ENCODE peak calls at places on chromosomes 16 and 17, in four cellular contexts. N is esophagus squamous epithelium, A is upper lobe of left lung, Q is A549. B is an unnamed sample.

GRCh38 chr17:66455022-66455547 is 152.7 kb downstream of the PRKCA start:
- DNase-seq in A (no peak), N (no peak), Q (no peak), B (no peak)

GRCh38 chr16:27795992-27796614 is 246.2 kb downstream of the KATNIP start:
- DNase-seq in N (no peak), A (no peak), Q (peak), B (peak)

GRCh38 chr16:2529061-2529931 is 1.9 kb downstream of the CEMP1 start:
- DNase-seq in A (peak), N (no peak), Q (no peak), B (no peak)

GRCh38 chr17:66578781-66579489 is 256.0 kb upstream of the CACNG5 start:
- DNase-seq in N (no peak), Q (no peak), A (peak), B (no peak)

GRCh38 chr17:4953461-4953961 is 2.6 kb downstream of the ENO3 start:
- DNase-seq in Q (no peak), A (no peak), N (no peak), B (no peak)

GRCh38 chr16:2964416-2965223 is 545 bp downstream of the KREMEN2 start:
- DNase-seq in Q (peak), N (no peak), A (peak), B (peak)

GRCh38 chr16:84614075-84614474 is 3.8 kb downstream of the COTL1 start:
- DNase-seq in A (no peak), Q (no peak), N (no peak), B (peak)

GRCh38 chr17:15945493-15946209 is 721 bp downstream of the ADORA2B start:
- DNase-seq in N (no peak), A (peak), Q (no peak), B (no peak)

GRCh38 chr17:81871387-81872120 is 417 bp upstream of the ARHGDIA start:
- DNase-seq in Q (peak), N (no peak), A (peak), B (peak)

GRCh38 chr17:47275245-47275984 is 21.8 kb downstream of the ITGB3 start:
- DNase-seq in Q (no peak), A (peak), N (no peak), B (peak)

GRCh38 chr17:40468560-40468959 is 25.3 kb downstream of the IGFBP4 start:
- DNase-seq in Q (peak), A (no peak), N (no peak), B (no peak)
- TF ChIP-seq POLR2A in Q (no peak), A (no peak), N (no peak), B (no peak)

DNA sequence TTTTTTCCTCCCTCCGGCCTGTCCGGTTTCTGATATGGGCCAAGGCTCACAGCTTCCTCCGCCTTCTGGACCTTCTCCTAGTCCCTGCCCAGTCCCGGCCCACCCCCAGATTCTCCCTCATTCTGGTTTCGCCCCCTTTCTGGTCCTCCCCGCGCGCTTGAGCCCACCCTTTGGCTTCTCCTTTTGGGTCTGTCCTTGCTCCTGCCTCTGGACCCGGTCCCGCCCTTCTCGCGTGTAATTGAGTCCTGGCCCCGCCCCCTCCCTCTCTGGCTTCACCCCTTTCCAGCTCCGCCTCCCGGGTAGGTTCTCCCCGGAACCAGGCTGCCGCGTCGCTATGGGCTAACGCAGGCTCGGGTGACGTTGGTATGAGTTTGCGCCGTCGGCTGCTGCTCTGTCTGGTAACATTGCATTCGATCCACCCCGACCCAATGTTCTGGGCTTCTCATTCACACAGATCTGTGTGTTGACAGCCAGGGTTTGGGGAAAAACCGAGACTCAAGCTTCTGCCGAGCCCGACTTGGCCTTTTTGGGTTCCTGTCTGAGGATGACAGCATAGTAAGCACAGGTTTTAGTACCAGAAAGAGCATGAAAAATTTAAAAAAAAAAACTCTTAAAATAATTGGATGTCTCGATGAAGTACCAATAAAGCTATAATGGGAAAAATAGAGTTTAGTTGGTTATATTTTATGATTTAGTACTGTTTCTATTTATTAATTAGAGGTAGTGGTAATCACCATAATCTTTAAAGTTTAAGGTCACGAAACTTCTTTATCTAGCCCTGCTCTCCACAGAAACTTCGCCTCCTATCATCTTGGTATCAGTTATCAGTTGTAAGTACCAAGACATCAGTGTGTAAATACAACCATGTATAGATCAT is 14.8 kb upstream of the EEF2K start:
- DNase-seq in A (peak), Q (peak), N (peak), B (peak)
- TF ChIP-seq POLR2A in A (peak), Q (peak), N (peak), B (peak)

GRCh38 chr17:76736349-76737081 is 616 bp downstream of the SRSF2 start:
- DNase-seq in A (peak), N (no peak), Q (peak), B (peak)
- TF ChIP-seq POLR2A in A (no peak), N (peak), Q (no peak), B (no peak)

GRCh38 chr17:49766918-49767530 is 3.1 kb upstream of the FAM117A start:
- DNase-seq in N (no peak), A (no peak), Q (no peak), B (no peak)

GRCh38 chr17:49762148-49762941 is 1.6 kb downstream of the FAM117A start:
- DNase-seq in N (no peak), Q (no peak), A (no peak), B (no peak)

GRCh38 chr17:49760909-49761558 is 2.9 kb downstream of the FAM117A start:
- DNase-seq in A (no peak), N (no peak), Q (no peak), B (no peak)

GRCh38 chr17:49764559-49765180 is 739 bp upstream of the FAM117A start:
- DNase-seq in Q (no peak), A (no peak), N (no peak), B (no peak)

GRCh38 chr17:49763735-49764558 is at the start of gene FAM117A:
- DNase-seq in A (peak), N (peak), Q (peak), B (peak)
- TF ChIP-seq POLR2A in A (no peak), N (peak), Q (peak), B (no peak)

GRCh38 chr17:10804546-10804945 is 647 bp upstream of the TMEM238L start:
- DNase-seq in Q (no peak), A (no peak), N (no peak), B (no peak)

GRCh38 chr17:10805911-10806310 is 2.0 kb upstream of the TMEM238L start:
- DNase-seq in Q (no peak), N (no peak), A (no peak), B (no peak)

GRCh38 chr17:10806863-10807262 is 3.0 kb upstream of the TMEM238L start:
- DNase-seq in A (no peak), Q (no peak), N (no peak), B (no peak)

GRCh38 chr17:10809605-10810004 is 5.7 kb upstream of the TMEM238L start:
- DNase-seq in N (no peak), A (no peak), Q (no peak), B (no peak)

GRCh38 chr17:10807704-10808128 is 3.8 kb upstream of the TMEM238L start:
- DNase-seq in A (no peak), Q (peak), N (no peak), B (no peak)
- TF ChIP-seq POLR2A in A (no peak), Q (no peak), N (no peak), B (no peak)

GRCh38 chr16:89256651-89257254 is 39.2 kb downstream of the ZNF778 start:
- DNase-seq in A (peak), N (no peak), Q (no peak), B (no peak)
- TF ChIP-seq POLR2A in A (no peak), N (no peak), Q (no peak), B (no peak)

GRCh38 chr17:7910711-7911110 is 5.4 kb downstream of the RNF227 start:
- DNase-seq in A (no peak), N (no peak), Q (no peak), B (no peak)
- TF ChIP-seq POLR2A in A (no peak), N (no peak), Q (no peak), B (no peak)

GRCh38 chr17:39925282-39926134 is 1.9 kb downstream of the ORMDL3 start:
- DNase-seq in A (no peak), N (no peak), Q (no peak), B (no peak)

GRCh38 chr17:39927101-39927927 is at the start of the genes LRRC3C and ORMDL3:
- DNase-seq in Q (peak), A (peak), N (peak), B (peak)

GRCh38 chr17:39927928-39928867 is 666 bp downstream of the LRRC3C start:
- DNase-seq in N (no peak), A (peak), Q (peak), B (peak)

GRCh38 chr17:39926135-39926587 is 1.2 kb downstream of the ORMDL3 start:
- DNase-seq in N (no peak), A (no peak), Q (no peak), B (no peak)

DNA sequence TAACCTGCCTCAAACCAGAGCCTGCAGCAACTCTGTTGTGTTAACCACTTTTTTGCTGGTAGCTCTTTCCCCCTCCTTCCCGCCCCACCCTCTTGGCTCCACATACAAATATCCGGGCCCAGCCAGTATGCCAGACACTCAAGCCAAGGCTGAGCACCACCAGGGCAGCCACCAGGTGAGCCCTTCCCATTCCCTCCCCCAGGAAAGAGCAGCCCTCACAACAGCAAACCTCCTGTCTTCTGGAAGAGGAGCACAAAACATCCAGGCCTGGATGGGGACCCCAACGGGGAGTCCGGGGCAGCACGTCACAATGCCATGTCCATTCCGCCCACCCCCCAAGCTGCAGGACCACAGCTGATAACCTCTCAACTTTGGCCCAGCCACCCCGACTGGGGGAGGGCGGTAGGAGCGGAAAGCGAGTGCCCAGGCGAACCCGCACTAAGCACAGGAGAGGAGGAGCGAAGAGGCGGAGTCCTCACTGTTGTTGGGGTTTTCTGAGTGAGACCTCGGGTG is 757 bp downstream of the ORMDL3 start:
- DNase-seq in Q (no peak), A (no peak), N (no peak), B (peak)
- TF ChIP-seq POLR2A in Q (no peak), A (no peak), N (no peak), B (no peak)

GRCh38 chr16:56643080-56643778 is 4.8 kb downstream of the MT1A start:
- DNase-seq in Q (peak), N (no peak), A (peak), B (peak)
- TF ChIP-seq POLR2A in Q (no peak), N (no peak), A (no peak), B (no peak)

DNA sequence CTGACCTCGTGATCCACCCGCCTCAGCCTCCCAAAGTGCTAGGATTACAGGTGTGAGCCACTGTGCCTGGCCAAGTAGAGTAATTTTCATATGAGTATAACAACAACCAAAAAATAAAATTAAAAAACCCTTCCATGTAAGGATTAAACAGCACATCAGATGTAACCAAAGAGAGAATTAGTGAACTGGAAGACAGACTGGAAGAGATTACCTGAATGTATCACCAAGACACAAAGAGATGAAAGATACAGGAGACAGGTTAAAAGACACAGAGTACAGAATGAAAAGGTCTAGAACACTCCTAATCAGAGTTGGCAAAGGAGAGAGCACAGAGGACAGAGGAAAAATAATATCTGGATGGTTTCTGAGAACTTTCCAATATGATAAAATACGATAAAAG is 1.8 kb upstream of the TNK1 start:
- DNase-seq in N (no peak), Q (no peak), A (no peak), B (no peak)
- TF ChIP-seq POLR2A in N (no peak), Q (no peak), A (no peak), B (no peak)

B was measured in testis.